ENCODE peak calls at places on chromosomes 4 and X, in five cellular contexts. One of them, this sample, is unnamed.

GRCh38 chrX:102659790-102660757 is 8.8 kb downstream of the GPRASP1 start:
- DNase-seq in K562: peak
- DNase-seq in HepG2: peak
- DNase-seq in H1: peak
- DNase-seq in WTC11: peak
- DNase-seq in this sample: peak

GRCh38 chrX:110081740-110082139 is 78.8 kb downstream of the TMEM164 start:
- DNase-seq in K562: no peak
- DNase-seq in HepG2: no peak
- DNase-seq in H1: no peak
- DNase-seq in WTC11: no peak
- DNase-seq in this sample: no peak

GRCh38 chr4:10030946-10031662 is 9.8 kb upstream of the SLC2A9 start:
- DNase-seq in HepG2: no peak
- DNase-seq in WTC11: no peak
- DNase-seq in H1: no peak
- DNase-seq in K562: no peak
- DNase-seq in this sample: no peak

GRCh38 chr4:102151696-102152095 is 193.6 kb downstream of the SLC39A8 start:
- DNase-seq in H1: no peak
- DNase-seq in HepG2: no peak
- DNase-seq in WTC11: no peak
- DNase-seq in K562: no peak
- DNase-seq in this sample: no peak

GRCh38 chrX:65658229-65658628 is 9.2 kb upstream of the MSN start:
- DNase-seq in HepG2: no peak
- DNase-seq in WTC11: no peak
- DNase-seq in K562: no peak
- DNase-seq in H1: no peak
- DNase-seq in this sample: no peak

GRCh38 chr4:184475096-184475461 is 729 bp upstream of the IRF2 start:
- DNase-seq in WTC11: peak
- DNase-seq in K562: peak
- DNase-seq in HepG2: no peak
- DNase-seq in H1: no peak
- DNase-seq in this sample: no peak

GRCh38 chr4:173121044-173121685 is 47.4 kb upstream of the GALNT7 start:
- DNase-seq in HepG2: no peak
- DNase-seq in H1: no peak
- DNase-seq in K562: no peak
- DNase-seq in WTC11: peak
- DNase-seq in this sample: peak

GRCh38 chrX:154097003-154097596 is 417 bp downstream of the MECP2 start:
- DNase-seq in H1: peak
- DNase-seq in WTC11: peak
- DNase-seq in K562: peak
- DNase-seq in HepG2: peak
- DNase-seq in this sample: no peak

GRCh38 chr4:20544645-20545044 is 155.6 kb upstream of the PACRGL start:
- DNase-seq in K562: peak
- DNase-seq in H1: no peak
- DNase-seq in HepG2: peak
- DNase-seq in WTC11: no peak
- DNase-seq in this sample: no peak

GRCh38 chr4:116275006-116275405 is 810.4 kb downstream of the TRAM1L1 start:
- DNase-seq in H1: no peak
- DNase-seq in HepG2: no peak
- DNase-seq in K562: no peak
- DNase-seq in WTC11: no peak
- DNase-seq in this sample: no peak

GRCh38 chr4:83054928-83055327 is 19.9 kb downstream of the COPS4 start:
- DNase-seq in HepG2: no peak
- DNase-seq in H1: no peak
- DNase-seq in WTC11: no peak
- DNase-seq in K562: no peak
- DNase-seq in this sample: no peak

GRCh38 chr4:104128031-104128849 is 366.5 kb downstream of the CXXC4 start:
- DNase-seq in H1: no peak
- DNase-seq in WTC11: no peak
- DNase-seq in HepG2: no peak
- DNase-seq in K562: no peak
- DNase-seq in this sample: no peak

GRCh38 chrX:38220024-38220935 is at the start of gene SRPX:
- DNase-seq in K562: peak
- DNase-seq in H1: peak
- DNase-seq in HepG2: no peak
- DNase-seq in WTC11: peak
- DNase-seq in this sample: no peak

GRCh38 chr4:98444371-98444770 is 183.2 kb downstream of the RAP1GDS1 start:
- DNase-seq in WTC11: no peak
- DNase-seq in K562: no peak
- DNase-seq in HepG2: no peak
- DNase-seq in H1: no peak
- DNase-seq in this sample: no peak

GRCh38 chrX:154732421-154733071 is 18.3 kb downstream of the GAB3 start:
- DNase-seq in H1: no peak
- DNase-seq in WTC11: no peak
- DNase-seq in HepG2: no peak
- DNase-seq in K562: no peak
- DNase-seq in this sample: no peak

GRCh38 chrX:123851010-123851409 is 8.8 kb upstream of the XIAP start:
- DNase-seq in HepG2: no peak
- DNase-seq in H1: no peak
- DNase-seq in K562: no peak
- DNase-seq in WTC11: no peak
- DNase-seq in this sample: no peak

GRCh38 chrX:112520124-112520523 is 159.6 kb downstream of the LHFPL1 start:
- DNase-seq in K562: no peak
- DNase-seq in H1: no peak
- DNase-seq in WTC11: no peak
- DNase-seq in HepG2: no peak
- DNase-seq in this sample: no peak

GRCh38 chr4:113952452-113953029 is 26.9 kb downstream of the ARSJ start:
- DNase-seq in WTC11: peak
- DNase-seq in K562: peak
- DNase-seq in H1: peak
- DNase-seq in HepG2: peak
- DNase-seq in this sample: peak

GRCh38 chrX:97109730-97110129 is 226.0 kb downstream of the RPA4 start:
- DNase-seq in H1: no peak
- DNase-seq in K562: no peak
- DNase-seq in HepG2: no peak
- DNase-seq in WTC11: no peak
- DNase-seq in this sample: no peak

GRCh38 chr4:133903029-133903428 is 298.6 kb downstream of the PABPC4L start:
- DNase-seq in WTC11: no peak
- DNase-seq in K562: no peak
- DNase-seq in HepG2: no peak
- DNase-seq in H1: no peak
- DNase-seq in this sample: no peak

GRCh38 chr4:134201216-134202098 is at the start of gene PABPC4L:
- DNase-seq in K562: peak
- DNase-seq in H1: peak
- DNase-seq in HepG2: no peak
- DNase-seq in WTC11: peak
- DNase-seq in this sample: no peak

GRCh38 chrX:130628522-130628921 is 226.7 kb downstream of the RBMX2 start:
- DNase-seq in WTC11: no peak
- DNase-seq in HepG2: no peak
- DNase-seq in H1: no peak
- DNase-seq in K562: no peak
- DNase-seq in this sample: no peak

GRCh38 chrX:9318213-9318612 is 146.6 kb upstream of the TBL1X start:
- DNase-seq in K562: no peak
- DNase-seq in WTC11: no peak
- DNase-seq in H1: no peak
- DNase-seq in HepG2: no peak
- DNase-seq in this sample: no peak

GRCh38 chr4:40736910-40737309 is 12.8 kb upstream of the NSUN7 start:
- DNase-seq in HepG2: peak
- DNase-seq in K562: peak
- DNase-seq in H1: no peak
- DNase-seq in WTC11: no peak
- DNase-seq in this sample: no peak

GRCh38 chrX:87636533-87636932 is 118.9 kb downstream of the KLHL4 start:
- DNase-seq in H1: no peak
- DNase-seq in HepG2: no peak
- DNase-seq in WTC11: no peak
- DNase-seq in K562: no peak
- DNase-seq in this sample: no peak

GRCh38 chr4:180840142-180840541 is 1403.1 kb upstream of the TENM3 start:
- DNase-seq in WTC11: peak
- DNase-seq in HepG2: no peak
- DNase-seq in H1: no peak
- DNase-seq in K562: no peak
- DNase-seq in this sample: no peak

GRCh38 chr4:102554482-102554881 is 53.3 kb downstream of the NFKB1 start:
- DNase-seq in HepG2: no peak
- DNase-seq in H1: no peak
- DNase-seq in K562: no peak
- DNase-seq in WTC11: peak
- DNase-seq in this sample: no peak

DNA sequence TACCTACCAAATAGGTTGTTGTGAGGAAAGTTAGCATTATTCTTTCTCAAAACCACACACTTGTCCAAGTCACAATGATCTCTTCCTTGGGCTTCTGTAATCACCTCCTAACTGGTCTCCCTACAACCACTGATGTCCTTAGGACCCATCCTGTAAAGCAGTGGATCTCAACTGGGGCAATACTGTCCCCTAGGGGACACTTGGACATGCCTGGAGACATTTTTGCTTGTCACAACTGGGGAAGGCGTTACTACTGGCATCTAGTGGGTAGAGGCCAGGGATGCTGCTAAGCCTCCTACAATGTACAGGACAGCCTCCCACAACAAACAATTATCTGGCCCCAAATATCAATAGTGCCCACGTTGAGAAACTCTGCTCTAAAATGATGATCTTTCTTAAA is 118.7 kb upstream of the AP1S2 start:
- DNase-seq in K562: peak
- DNase-seq in HepG2: peak
- DNase-seq in H1: no peak
- DNase-seq in WTC11: peak
- DNase-seq in this sample: peak
- TF ChIP-seq ATF2 in K562: no peak
- TF ChIP-seq ATF2 in HepG2: no peak
- TF ChIP-seq ATF2 in H1: no peak
- TF ChIP-seq ATF2 in WTC11: no peak
- TF ChIP-seq ATF2 in this sample: no peak

GRCh38 chr4:4390521-4391240 is 3.8 kb downstream of the NSG1 start:
- DNase-seq in K562: no peak
- DNase-seq in HepG2: no peak
- DNase-seq in H1: no peak
- DNase-seq in WTC11: no peak
- DNase-seq in this sample: no peak

GRCh38 chr4:4391866-4392265 is 5.0 kb downstream of the NSG1 start:
- DNase-seq in H1: no peak
- DNase-seq in WTC11: no peak
- DNase-seq in HepG2: no peak
- DNase-seq in K562: no peak
- DNase-seq in this sample: no peak

GRCh38 chr4:4390046-4390445 is 3.1 kb downstream of the NSG1 start:
- DNase-seq in K562: no peak
- DNase-seq in H1: no peak
- DNase-seq in HepG2: no peak
- DNase-seq in WTC11: no peak
- DNase-seq in this sample: no peak

GRCh38 chr4:4394644-4395043 is 7.7 kb downstream of the NSG1 start:
- DNase-seq in HepG2: no peak
- DNase-seq in WTC11: no peak
- DNase-seq in H1: no peak
- DNase-seq in K562: no peak
- DNase-seq in this sample: no peak

GRCh38 chr4:4392501-4393183 is 5.7 kb downstream of the NSG1 start:
- DNase-seq in K562: no peak
- DNase-seq in H1: no peak
- DNase-seq in WTC11: no peak
- DNase-seq in HepG2: no peak
- DNase-seq in this sample: no peak
- TF ChIP-seq ATF2 in K562: no peak
- TF ChIP-seq ATF2 in H1: no peak
- TF ChIP-seq ATF2 in WTC11: no peak
- TF ChIP-seq ATF2 in HepG2: no peak
- TF ChIP-seq ATF2 in this sample: no peak

GRCh38 chrX:134186362-134187121 is 50.4 kb upstream of the CCDC160 start:
- DNase-seq in WTC11: no peak
- DNase-seq in K562: no peak
- DNase-seq in HepG2: no peak
- DNase-seq in H1: no peak
- DNase-seq in this sample: peak
- TF ChIP-seq ATF2 in WTC11: no peak
- TF ChIP-seq ATF2 in K562: no peak
- TF ChIP-seq ATF2 in HepG2: no peak
- TF ChIP-seq ATF2 in H1: no peak
- TF ChIP-seq ATF2 in this sample: no peak

DNA sequence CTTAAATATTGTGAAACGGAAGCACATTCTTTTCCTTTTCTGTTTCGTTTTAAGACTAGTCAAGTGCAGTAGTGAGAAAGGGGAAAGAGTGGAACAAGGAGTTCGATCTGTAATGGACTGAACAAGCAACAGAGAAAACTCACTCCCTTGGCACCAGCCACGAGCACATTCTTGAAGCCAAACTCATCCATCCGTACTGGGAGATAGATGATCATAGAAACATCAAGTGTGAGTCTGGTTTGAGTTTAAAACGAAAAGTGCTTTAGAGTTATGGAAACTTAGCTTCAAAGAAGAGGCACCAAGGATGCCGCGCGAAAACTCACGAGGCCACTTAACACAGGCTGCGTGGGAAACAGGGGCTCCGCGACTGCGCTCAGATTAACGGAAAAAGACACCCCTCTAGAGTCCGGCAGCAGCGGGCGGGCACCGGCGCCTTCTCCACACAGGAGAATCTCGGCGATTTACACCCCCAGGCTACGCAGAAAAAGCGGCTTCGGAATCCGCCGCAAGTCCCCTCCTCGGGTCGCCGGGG is 676 bp downstream of the FAM53A start:
- DNase-seq in HepG2: no peak
- DNase-seq in K562: no peak
- DNase-seq in WTC11: peak
- DNase-seq in H1: no peak
- DNase-seq in this sample: no peak
- TF ChIP-seq ATF2 in HepG2: no peak
- TF ChIP-seq ATF2 in K562: no peak
- TF ChIP-seq ATF2 in WTC11: no peak
- TF ChIP-seq ATF2 in H1: no peak
- TF ChIP-seq ATF2 in this sample: no peak